ENCODE peak calls at places on chromosomes 16 and 17, in six cellular contexts. H is SK-N-SH, U is H1, A is ovary, Q is HepG2, C is transverse colon. M is an unnamed sample.

GRCh38 chr16:46768809-46769208 is 20.7 kb upstream of the MYLK3 start:
- DNase-seq in A (no peak), U (no peak), Q (no peak), H (no peak), C (no peak), M (no peak)

GRCh38 chr16:48911700-48912099 is 301.7 kb upstream of the N4BP1 start:
- DNase-seq in C (no peak), H (no peak), U (no peak), A (no peak), Q (no peak), M (no peak)

GRCh38 chr17:72107100-72107499 is 13.7 kb upstream of the SOX9 start:
- DNase-seq in Q (no peak), U (no peak), H (no peak), C (no peak), A (no peak), M (no peak)

GRCh38 chr17:62064029-62064790 is 868 bp downstream of the MED13 start:
- DNase-seq in C (no peak), Q (no peak), A (no peak), U (no peak), H (no peak), M (no peak)

GRCh38 chr17:6753565-6753964 is 2.3 kb upstream of the XAF1 start:
- DNase-seq in C (no peak), A (no peak), H (no peak), U (no peak), Q (no peak), M (no peak)

GRCh38 chr16:47657032-47657431 is 195.9 kb downstream of the PHKB start:
- DNase-seq in C (no peak), A (no peak), Q (peak; percentile 94), U (no peak), H (no peak), M (no peak)

GRCh38 chr16:2429771-2430663 is 770 bp downstream of the CCNF start:
- DNase-seq in U (no peak), A (no peak), Q (peak; percentile 54), H (peak; percentile 51), C (no peak), M (no peak)

GRCh38 chr16:1991588-1992474 is 2.1 kb downstream of the SYNGR3 start:
- DNase-seq in Q (no peak), C (peak; percentile 97), U (peak; percentile 85), H (peak; percentile 84), A (peak; percentile 94), M (peak; percentile 95)

GRCh38 chr17:76414334-76415295 is 30.2 kb downstream of the SPHK1 start:
- DNase-seq in C (peak; percentile 20), U (no peak), A (peak; percentile 81), H (peak; percentile 94), Q (no peak), M (peak; percentile 79)

GRCh38 chr17:8935194-8935593 is 30.3 kb downstream of the PIK3R5 start:
- DNase-seq in H (no peak), Q (no peak), U (no peak), C (no peak), A (no peak), M (no peak)

GRCh38 chr17:72887917-72888316 is 204.6 kb downstream of the SLC39A11 start:
- DNase-seq in C (no peak), H (no peak), A (no peak), U (no peak), Q (no peak), M (no peak)

GRCh38 chr17:27265333-27265732 is 28.6 kb upstream of the WSB1 start:
- DNase-seq in U (no peak), C (no peak), Q (peak; percentile 88), A (no peak), H (no peak), M (no peak)

GRCh38 chr17:38616361-38616760 is 10.6 kb upstream of the SRCIN1 start:
- DNase-seq in H (no peak), U (no peak), Q (no peak), C (no peak), A (no peak), M (no peak)

GRCh38 chr16:22670044-22670536 is 143.9 kb upstream of the HS3ST2 start:
- DNase-seq in H (no peak), A (peak; percentile 4), Q (no peak), C (no peak), U (no peak), M (no peak)

GRCh38 chr16:74448990-74449389 is 27.7 kb upstream of the CLEC18B start:
- DNase-seq in C (peak; percentile 56), H (no peak), A (peak; percentile 77), Q (no peak), U (no peak), M (peak; percentile 41)

GRCh38 chr16:12147681-12148479 is 171.3 kb downstream of the SNX29 start:
- DNase-seq in U (peak; percentile 21), A (no peak), C (no peak), H (no peak), Q (no peak), M (no peak)

GRCh38 chr17:2867441-2868424 is 71.5 kb downstream of the RAP1GAP2 start:
- DNase-seq in A (no peak), Q (peak; percentile 87), C (no peak), H (no peak), U (no peak), M (no peak)

GRCh38 chr17:57622886-57623433 is 122.1 kb downstream of the CCDC182 start:
- DNase-seq in Q (peak; percentile 43), U (no peak), A (no peak), H (peak; percentile 82), C (no peak), M (no peak)

GRCh38 chr16:88541109-88541508 is 29.1 kb upstream of the ZC3H18 start:
- DNase-seq in C (no peak), Q (no peak), H (no peak), U (no peak), A (no peak), M (no peak)

GRCh38 chr17:29059281-29059680 is 16.3 kb downstream of the PIPOX start:
- DNase-seq in U (no peak), Q (peak; percentile 28), H (no peak), C (no peak), A (no peak), M (no peak)

GRCh38 chr17:70318061-70318460 is 148.7 kb downstream of the KCNJ2 start:
- DNase-seq in C (no peak), A (no peak), Q (no peak), U (no peak), H (no peak), M (no peak)

GRCh38 chr17:63474914-63475460 is 1.9 kb upstream of the ACE start:
- DNase-seq in Q (no peak), C (no peak), H (no peak), U (no peak), A (no peak), M (no peak)

GRCh38 chr17:63476857-63477470 is at the start of gene ACE:
- DNase-seq in U (no peak), A (no peak), Q (no peak), C (peak; percentile 81), H (peak; percentile 94), M (peak; percentile 37)

GRCh38 chr17:63475491-63476412 is 1.1 kb upstream of the ACE start:
- DNase-seq in A (no peak), C (no peak), U (no peak), Q (no peak), H (peak; percentile 65), M (no peak)

GRCh38 chr17:63477471-63478440 is 895 bp downstream of the ACE start:
- DNase-seq in C (peak; percentile 45), H (peak; percentile 74), A (no peak), U (no peak), Q (no peak), M (no peak)

GRCh38 chr17:63476494-63476856 is 386 bp upstream of the ACE start:
- DNase-seq in Q (no peak), A (no peak), U (no peak), C (no peak), H (peak; percentile 92), M (no peak)
- H3K4me1 ChIP-seq in Q (peaks cover 28% of the 10 kb centered on the region), A (peaks cover 16% of the 10 kb centered on the region), U (peaks cover 21% of the 10 kb centered on the region), C (peaks cover 24% of the 10 kb centered on the region), H (peaks cover 65% of the 10 kb centered on the region), M (peaks cover 28% of the 10 kb centered on the region)

GRCh38 chr17:18946536-18946935 is 5.4 kb upstream of the SLC5A10 start:
- DNase-seq in A (no peak), H (no peak), U (no peak), Q (no peak), C (no peak), M (no peak)

GRCh38 chr17:18949566-18949965 is 2.4 kb upstream of the SLC5A10 start:
- DNase-seq in A (peak; percentile 67), Q (no peak), C (no peak), U (no peak), H (no peak), M (no peak)

GRCh38 chr17:18948476-18949006 is 3.4 kb upstream of the SLC5A10 start:
- DNase-seq in Q (no peak), H (no peak), C (no peak), A (no peak), U (no peak), M (no peak)

GRCh38 chr17:18944646-18945045 is 7.3 kb upstream of the SLC5A10 start:
- DNase-seq in Q (no peak), U (no peak), H (no peak), A (no peak), C (no peak), M (no peak)

DNA sequence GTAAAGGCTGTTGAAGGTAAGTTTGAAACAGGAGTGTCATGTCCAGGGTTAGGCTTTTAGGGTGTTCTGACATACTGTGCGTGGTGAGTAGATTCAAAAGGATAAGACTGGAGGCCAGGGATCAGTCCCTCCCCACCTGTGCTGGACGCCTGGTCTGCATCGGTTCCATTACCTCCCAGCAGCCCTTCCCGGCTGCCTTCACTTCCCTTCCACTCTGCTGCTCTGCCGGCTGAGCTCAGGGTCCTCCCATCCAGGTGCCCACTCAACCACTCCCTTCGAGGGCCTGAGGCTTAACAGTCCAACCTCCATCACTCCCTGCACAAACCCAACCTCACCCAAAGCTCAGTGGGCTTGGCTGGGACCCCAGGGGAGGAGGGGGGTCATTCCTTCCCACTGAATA is 4.1 kb upstream of the SLC5A10 start:
- DNase-seq in A (no peak), U (no peak), Q (no peak), H (no peak), C (no peak), M (no peak)
- H3K27me3 ChIP-seq in A (no peaks in the 10 kb centered on the region), U (no peaks in the 10 kb centered on the region), Q (peaks cover 38% of the 10 kb centered on the region), H (no peaks in the 10 kb centered on the region), C (no peaks in the 10 kb centered on the region), M (peaks cover 3% of the 10 kb centered on the region)

GRCh38 chr17:65463242-65463641 is 98.2 kb downstream of the AXIN2 start:
- DNase-seq in A (peak; percentile 78), Q (no peak), U (no peak), C (no peak), H (no peak), M (peak; percentile 26)
- TF ChIP-seq EP300 in A (peak; percentile 93), Q (no peak), U (no peak), C (no peak), H (no peak), M (peak; percentile 69)

GRCh38 chr17:81869221-81870154 is 1.6 kb downstream of the ARHGDIA start:
- DNase-seq in H (peak; percentile 96), Q (no peak), C (peak; percentile 42), A (peak; percentile 41), U (no peak), M (peak; percentile 33)

GRCh38 chr17:81870155-81870977 is 771 bp downstream of the ARHGDIA start:
- DNase-seq in H (peak; percentile 74), Q (no peak), C (peak; percentile 57), U (no peak), A (peak; percentile 41), M (peak; percentile 40)

GRCh38 chr17:81871387-81872120 is 417 bp upstream of the ARHGDIA start:
- DNase-seq in Q (peak; percentile 86), A (peak; percentile 93), H (peak; percentile 100), C (peak; percentile 96), U (no peak), M (peak; percentile 96)

GRCh38 chr17:81868674-81869220 is 2.4 kb downstream of the ARHGDIA start:
- DNase-seq in C (peak; percentile 43), Q (peak; percentile 59), H (peak; percentile 74), A (peak; percentile 61), U (no peak), M (no peak)

GRCh38 chr17:81870978-81871386 is at the start of gene ARHGDIA:
- DNase-seq in H (no peak), A (no peak), C (no peak), Q (no peak), U (no peak), M (no peak)
- H3K4me1 ChIP-seq in H (peaks cover 47% of the 10 kb centered on the region), A (peaks cover 12% of the 10 kb centered on the region), C (peaks cover 57% of the 10 kb centered on the region), Q (peaks cover 58% of the 10 kb centered on the region), U (peaks cover 31% of the 10 kb centered on the region), M (peaks cover 56% of the 10 kb centered on the region)